ENCODE peak calls at places on chromosomes 7 and 10, in six cellular contexts. One of them, this sample, is unnamed.

GRCh38 chr7:80659120-80660055 is 20.9 kb downstream of the CD36 start:
- DNase-seq in neural progenitor cell: peak; percentile 37
- DNase-seq in activated CD8-positive, alpha-beta memory T cell treated with anti-CD3 and anti-CD28 coated beads for 4 hours: no peak
- DNase-seq in fibroblast of the aortic adventitia: peak; percentile 66
- DNase-seq in HT1080: peak; percentile 29
- DNase-seq in occipital lobe: no peak
- DNase-seq in this sample: peak; percentile 11

GRCh38 chr10:110774069-110775021 is 97.4 kb upstream of the PDCD4 start:
- DNase-seq in neural progenitor cell: no peak
- DNase-seq in fibroblast of the aortic adventitia: peak; percentile 53
- DNase-seq in occipital lobe: no peak
- DNase-seq in activated CD8-positive, alpha-beta memory T cell treated with anti-CD3 and anti-CD28 coated beads for 4 hours: no peak
- DNase-seq in HT1080: peak; percentile 92
- DNase-seq in this sample: no peak

GRCh38 chr7:71829499-71829898 is 582.6 kb downstream of the CALN1 start:
- DNase-seq in HT1080: no peak
- DNase-seq in occipital lobe: no peak
- DNase-seq in neural progenitor cell: no peak
- DNase-seq in activated CD8-positive, alpha-beta memory T cell treated with anti-CD3 and anti-CD28 coated beads for 4 hours: no peak
- DNase-seq in fibroblast of the aortic adventitia: no peak
- DNase-seq in this sample: no peak

GRCh38 chr10:77987671-77988070 is 41.6 kb downstream of the POLR3A start:
- DNase-seq in neural progenitor cell: no peak
- DNase-seq in fibroblast of the aortic adventitia: no peak
- DNase-seq in activated CD8-positive, alpha-beta memory T cell treated with anti-CD3 and anti-CD28 coated beads for 4 hours: no peak
- DNase-seq in occipital lobe: no peak
- DNase-seq in HT1080: no peak
- DNase-seq in this sample: no peak

GRCh38 chr7:69597278-69598076 is 798 bp upstream of the AUTS2 start:
- DNase-seq in HT1080: no peak
- DNase-seq in occipital lobe: no peak
- DNase-seq in fibroblast of the aortic adventitia: no peak
- DNase-seq in activated CD8-positive, alpha-beta memory T cell treated with anti-CD3 and anti-CD28 coated beads for 4 hours: no peak
- DNase-seq in neural progenitor cell: peak; percentile 51
- DNase-seq in this sample: peak; percentile 61

GRCh38 chr10:120971671-120972070 is 120.5 kb downstream of the WDR11 start:
- DNase-seq in neural progenitor cell: no peak
- DNase-seq in activated CD8-positive, alpha-beta memory T cell treated with anti-CD3 and anti-CD28 coated beads for 4 hours: no peak
- DNase-seq in occipital lobe: no peak
- DNase-seq in fibroblast of the aortic adventitia: no peak
- DNase-seq in HT1080: no peak
- DNase-seq in this sample: no peak

GRCh38 chr7:78151229-78151628 is 352.7 kb downstream of the PHTF2 start:
- DNase-seq in HT1080: no peak
- DNase-seq in activated CD8-positive, alpha-beta memory T cell treated with anti-CD3 and anti-CD28 coated beads for 4 hours: no peak
- DNase-seq in neural progenitor cell: no peak
- DNase-seq in occipital lobe: no peak
- DNase-seq in fibroblast of the aortic adventitia: peak; percentile 89
- DNase-seq in this sample: no peak

GRCh38 chr10:13183625-13184024 is 22.3 kb downstream of the MCM10 start:
- DNase-seq in neural progenitor cell: no peak
- DNase-seq in fibroblast of the aortic adventitia: no peak
- DNase-seq in HT1080: peak; percentile 5
- DNase-seq in occipital lobe: no peak
- DNase-seq in activated CD8-positive, alpha-beta memory T cell treated with anti-CD3 and anti-CD28 coated beads for 4 hours: no peak
- DNase-seq in this sample: no peak

GRCh38 chr10:28180654-28181053 is 122.2 kb downstream of the MPP7 start:
- DNase-seq in HT1080: no peak
- DNase-seq in occipital lobe: no peak
- DNase-seq in activated CD8-positive, alpha-beta memory T cell treated with anti-CD3 and anti-CD28 coated beads for 4 hours: no peak
- DNase-seq in fibroblast of the aortic adventitia: no peak
- DNase-seq in neural progenitor cell: no peak
- DNase-seq in this sample: no peak

GRCh38 chr10:132104471-132105301 is 38.9 kb downstream of the JAKMIP3 start:
- DNase-seq in fibroblast of the aortic adventitia: no peak
- DNase-seq in activated CD8-positive, alpha-beta memory T cell treated with anti-CD3 and anti-CD28 coated beads for 4 hours: no peak
- DNase-seq in HT1080: no peak
- DNase-seq in neural progenitor cell: no peak
- DNase-seq in occipital lobe: no peak
- DNase-seq in this sample: no peak

This sample was measured in mesendoderm.